ENCODE peak calls at places on chromosomes 2 and 18, in seven cellular contexts. T is Panc1; M is neural crest cell; F is left ventricle myocardium inferior; R is neural progenitor cell; D is cardiac fibroblast; I is CD8-positive, alpha-beta T cell. Q is an unnamed sample.

GRCh38 chr18:63058521-63058920 is 261.0 kb downstream of the BCL2 start:
- DNase-seq in M (no peak), I (no peak), D (no peak), F (no peak), R (no peak), T (no peak), Q (no peak)

GRCh38 chr2:130819915-130820861 is 16.5 kb upstream of the ARHGEF4 start:
- DNase-seq in T (no peak), I (no peak), D (no peak), M (no peak), R (peak; percentile 54), F (peak; percentile 30), Q (no peak)

GRCh38 chr18:11994346-11994707 is 13.0 kb downstream of the IMPA2 start:
- DNase-seq in M (no peak), T (no peak), F (peak; percentile 53), I (no peak), R (no peak), D (peak; percentile 93), Q (no peak)

GRCh38 chr2:212227755-212228154 is 310.8 kb downstream of the ERBB4 start:
- DNase-seq in M (no peak), D (peak; percentile 89), T (no peak), R (no peak), F (no peak), I (no peak), Q (no peak)

GRCh38 chr18:7567487-7568425 is 640 bp downstream of the PTPRM start:
- DNase-seq in I (no peak), D (peak; percentile 70), M (peak; percentile 49), R (peak; percentile 86), F (peak; percentile 48), T (no peak), Q (peak; percentile 39)

GRCh38 chr2:143264851-143265250 is 135.6 kb downstream of the ARHGAP15 start:
- DNase-seq in T (no peak), R (no peak), I (no peak), D (peak; percentile 89), F (no peak), M (no peak), Q (no peak)

GRCh38 chr2:7929276-7929675 is 752.6 kb upstream of the ID2 start:
- DNase-seq in T (no peak), D (no peak), I (no peak), M (no peak), F (no peak), R (no peak), Q (no peak)

GRCh38 chr2:218859556-218859993 is at the start of gene WNT6:
- DNase-seq in T (no peak), I (no peak), M (no peak), R (peak; percentile 80), F (no peak), D (no peak), Q (peak; percentile 76)

GRCh38 chr18:5461056-5461455 is 82.7 kb downstream of the EPB41L3 start:
- DNase-seq in F (no peak), R (no peak), D (no peak), M (no peak), T (no peak), I (no peak), Q (no peak)

GRCh38 chr2:147098946-147099345 is 745.9 kb upstream of the ACVR2A start:
- DNase-seq in T (no peak), D (no peak), I (no peak), F (no peak), M (no peak), R (no peak), Q (no peak)

GRCh38 chr2:85561280-85562212 is at the start of gene GGCX:
- DNase-seq in I (peak; percentile 97), F (peak; percentile 96), R (peak; percentile 99), D (peak; percentile 94), M (peak; percentile 88), T (no peak), Q (peak; percentile 91)

GRCh38 chr2:109005686-109006204 is 16.7 kb upstream of the EDAR start:
- DNase-seq in I (no peak), T (no peak), R (no peak), M (no peak), D (no peak), F (no peak), Q (no peak)

GRCh38 chr2:200829258-200829655 is 17.5 kb downstream of the BZW1 start:
- DNase-seq in D (no peak), M (no peak), I (no peak), T (no peak), R (no peak), F (no peak), Q (no peak)

GRCh38 chr2:147588191-147588590 is 256.6 kb upstream of the ACVR2A start:
- DNase-seq in F (no peak), M (no peak), T (no peak), D (peak; percentile 6), I (no peak), R (no peak), Q (no peak)

GRCh38 chr2:15206419-15206818 is 354.7 kb downstream of the NBAS start:
- DNase-seq in T (no peak), M (no peak), D (no peak), R (no peak), F (no peak), I (no peak), Q (no peak)

DNA sequence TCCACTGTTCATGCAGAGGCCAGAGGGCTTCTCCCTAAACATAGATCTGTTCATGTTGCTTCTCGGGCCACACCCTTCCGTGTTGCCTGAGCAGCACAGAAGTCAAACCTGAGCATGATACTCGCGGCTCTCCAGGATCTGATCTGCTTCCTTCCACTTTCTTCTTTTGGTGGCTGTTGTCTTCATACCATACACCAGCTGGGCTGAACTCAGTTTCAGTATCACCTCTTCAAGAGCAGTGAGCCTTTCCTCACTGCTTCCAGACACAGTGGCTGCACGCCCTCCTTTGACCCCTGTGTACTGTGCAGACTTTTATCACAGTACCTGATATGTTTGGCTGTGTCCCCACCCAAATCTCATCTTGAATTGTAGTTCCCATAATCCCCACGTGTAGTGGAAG is 348.9 kb downstream of the NBAS start:
- DNase-seq in M (no peak), T (no peak), D (no peak), F (no peak), I (no peak), R (no peak), Q (no peak)
- TF ChIP-seq CTCF in M (no peak), T (no peak), D (no peak), F (no peak), I (no peak), R (no peak), Q (no peak)

GRCh38 chr2:215817046-215817445 is 196.3 kb downstream of the MREG start:
- DNase-seq in I (no peak), F (no peak), D (no peak), T (no peak), M (no peak), R (no peak), Q (no peak)

GRCh38 chr2:215811409-215812355 is 201.7 kb downstream of the MREG start:
- DNase-seq in I (no peak), D (no peak), M (no peak), F (no peak), R (no peak), T (no peak), Q (no peak)

GRCh38 chr2:215816424-215816823 is 196.9 kb downstream of the MREG start:
- DNase-seq in R (no peak), D (no peak), F (no peak), I (no peak), M (no peak), T (no peak), Q (no peak)

GRCh38 chr2:215812966-215813365 is 200.4 kb downstream of the MREG start:
- DNase-seq in R (no peak), D (peak; percentile 73), I (no peak), T (no peak), M (no peak), F (no peak), Q (no peak)

GRCh38 chr2:215815960-215816359 is 197.4 kb downstream of the MREG start:
- DNase-seq in R (no peak), D (no peak), F (no peak), T (no peak), I (no peak), M (no peak), Q (no peak)
- TF ChIP-seq CTCF in R (no peak), D (no peak), F (no peak), T (no peak), I (no peak), M (no peak), Q (no peak)

GRCh38 chr2:43216629-43217028 is 9.8 kb downstream of the ZFP36L2 start:
- DNase-seq in F (no peak), T (no peak), R (no peak), D (no peak), M (no peak), I (no peak), Q (no peak)

GRCh38 chr2:43215673-43216255 is 10.6 kb downstream of the ZFP36L2 start:
- DNase-seq in F (no peak), M (no peak), R (no peak), D (no peak), T (no peak), I (no peak), Q (no peak)

GRCh38 chr2:43212216-43212828 is 14.1 kb downstream of the ZFP36L2 start:
- DNase-seq in F (no peak), R (no peak), D (no peak), I (no peak), M (no peak), T (no peak), Q (no peak)

GRCh38 chr2:43212931-43213330 is 13.5 kb downstream of the ZFP36L2 start:
- DNase-seq in F (peak; percentile 55), I (no peak), M (no peak), R (no peak), D (no peak), T (no peak), Q (no peak)

DNA sequence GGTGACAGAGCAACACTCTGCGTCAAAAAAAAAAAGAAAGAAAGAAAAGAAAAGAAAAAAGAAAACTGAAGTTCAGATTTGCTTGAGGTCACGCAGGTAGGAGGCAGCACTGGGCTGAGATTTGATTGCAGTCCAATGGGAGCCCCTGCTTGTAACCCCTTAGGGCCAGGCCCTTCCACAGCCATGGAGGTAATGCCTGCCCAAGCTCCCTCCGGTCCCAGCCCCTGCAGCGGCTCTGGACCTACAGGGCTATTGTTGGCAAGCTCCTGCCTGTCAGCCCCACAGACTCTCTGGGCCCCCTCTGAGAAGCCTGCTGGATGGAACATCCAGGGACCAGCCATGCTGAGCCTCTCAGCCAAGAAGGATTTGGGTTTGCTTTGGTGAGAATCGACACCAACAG is 12.2 kb downstream of the ZFP36L2 start:
- DNase-seq in D (no peak), T (no peak), M (no peak), F (no peak), R (peak; percentile 51), I (no peak), Q (no peak)
- TF ChIP-seq CTCF in D (no peak), T (no peak), M (no peak), F (peak; percentile 10), R (peak; percentile 22), I (no peak), Q (no peak)

DNA sequence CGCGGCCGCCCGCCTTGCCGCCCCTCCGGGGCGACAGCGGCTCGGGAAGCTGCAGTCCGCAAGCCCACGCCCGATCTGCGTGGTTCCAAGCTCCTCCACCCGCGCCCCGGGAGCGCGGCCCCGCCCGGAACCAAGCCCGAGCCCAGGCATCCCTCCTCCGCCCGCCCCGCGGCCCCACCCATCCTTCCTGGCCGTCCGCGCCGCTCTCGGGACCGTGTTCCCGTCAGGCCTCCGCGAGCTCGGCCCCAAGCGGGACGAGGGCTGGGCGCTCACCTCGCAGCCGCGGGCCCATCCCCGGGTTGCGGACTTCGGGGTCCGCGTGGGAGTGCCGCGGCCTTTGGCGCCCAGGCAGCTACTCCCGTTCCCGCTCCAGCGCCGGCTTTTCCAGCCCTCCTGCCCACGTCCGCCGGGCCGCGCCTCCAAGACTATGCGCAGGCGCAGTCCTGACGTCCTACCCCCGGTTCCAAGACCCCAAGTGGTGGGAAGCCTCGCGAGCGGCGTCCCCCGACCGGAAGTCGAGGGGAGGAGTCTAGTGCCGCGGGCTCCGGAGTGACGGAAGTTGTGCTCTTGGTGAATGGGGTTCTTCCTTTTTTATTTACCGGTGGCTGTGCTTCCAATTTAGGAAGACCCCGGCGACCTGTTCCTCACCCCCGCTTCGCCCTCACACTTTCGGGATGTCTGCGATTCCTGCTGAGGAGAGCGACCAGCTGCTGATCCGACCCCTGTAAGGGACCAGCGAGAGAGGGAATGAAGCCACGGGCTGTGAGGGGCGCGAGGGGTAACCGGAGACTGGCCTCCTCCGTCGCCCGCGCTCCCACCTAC is at the start of the genes CPSF3 and ITGB1BP1:
- DNase-seq in F (peak; percentile 98), T (peak; percentile 81), M (peak; percentile 99), D (peak; percentile 98), R (peak; percentile 100), I (peak; percentile 98), Q (peak; percentile 97)
- TF ChIP-seq CTCF in F (peak; percentile 37), T (no peak), M (peak; percentile 19), D (peak; percentile 7), R (no peak), I (no peak), Q (no peak)

Q was measured in mesothelial cell of epicardium.